ENCODE peak calls at places on chromosomes 3 and 15, in six cellular contexts. Z is heart right ventricle, V is aorta, J is left ventricle myocardium inferior, T is HFF-Myc, U is tibial artery. E is an unnamed sample.
A peak's percentile ranks its signal among the peaks of the same experiment; 100 is the strongest.

GRCh38 chr3:194941956-194942483 is 256.3 kb downstream of the FAM43A start:
- DNase-seq in Z (no peak), V (no peak), J (no peak), T (no peak), U (no peak), E (no peak)

GRCh38 chr3:53150247-53151085 is 10.5 kb upstream of the PRKCD start:
- DNase-seq in Z (no peak), V (peak; percentile 56), J (no peak), T (no peak), U (peak; percentile 43), E (no peak)

GRCh38 chr3:168620854-168621253 is 525.1 kb upstream of the GOLIM4 start:
- DNase-seq in Z (no peak), V (no peak), J (no peak), T (no peak), U (no peak), E (no peak)

GRCh38 chr3:44242716-44243115 is 1.0 kb downstream of the TOPAZ1 start:
- DNase-seq in Z (no peak), V (no peak), J (no peak), T (no peak), U (no peak), E (no peak)

GRCh38 chr15:88450125-88450798 is 16.9 kb downstream of the MRPL46 start:
- DNase-seq in Z (peak; percentile 48), V (peak; percentile 79), J (peak; percentile 51), T (no peak), U (no peak), E (peak; percentile 89)

GRCh38 chr3:133915685-133916639 is 20.3 kb upstream of the RAB6B start:
- DNase-seq in Z (no peak), V (no peak), J (no peak), T (no peak), U (no peak), E (no peak)

GRCh38 chr15:68383161-68384074 is 48.5 kb downstream of the ITGA11 start:
- DNase-seq in Z (peak; percentile 46), V (no peak), J (no peak), T (peak; percentile 49), U (peak; percentile 30), E (peak; percentile 26)

GRCh38 chr15:67144609-67145306 is 79.4 kb downstream of the SMAD3 start:
- DNase-seq in Z (no peak), V (no peak), J (no peak), T (no peak), U (no peak), E (no peak)

GRCh38 chr15:75178171-75178937 is 23.3 kb upstream of the C15orf39 start:
- DNase-seq in Z (no peak), V (peak; percentile 84), J (peak; percentile 43), T (no peak), U (peak; percentile 64), E (peak; percentile 91)

GRCh38 chr3:46844397-46844796 is 18.8 kb downstream of the MYL3 start:
- DNase-seq in Z (no peak), V (no peak), J (no peak), T (no peak), U (no peak), E (no peak)

DNA sequence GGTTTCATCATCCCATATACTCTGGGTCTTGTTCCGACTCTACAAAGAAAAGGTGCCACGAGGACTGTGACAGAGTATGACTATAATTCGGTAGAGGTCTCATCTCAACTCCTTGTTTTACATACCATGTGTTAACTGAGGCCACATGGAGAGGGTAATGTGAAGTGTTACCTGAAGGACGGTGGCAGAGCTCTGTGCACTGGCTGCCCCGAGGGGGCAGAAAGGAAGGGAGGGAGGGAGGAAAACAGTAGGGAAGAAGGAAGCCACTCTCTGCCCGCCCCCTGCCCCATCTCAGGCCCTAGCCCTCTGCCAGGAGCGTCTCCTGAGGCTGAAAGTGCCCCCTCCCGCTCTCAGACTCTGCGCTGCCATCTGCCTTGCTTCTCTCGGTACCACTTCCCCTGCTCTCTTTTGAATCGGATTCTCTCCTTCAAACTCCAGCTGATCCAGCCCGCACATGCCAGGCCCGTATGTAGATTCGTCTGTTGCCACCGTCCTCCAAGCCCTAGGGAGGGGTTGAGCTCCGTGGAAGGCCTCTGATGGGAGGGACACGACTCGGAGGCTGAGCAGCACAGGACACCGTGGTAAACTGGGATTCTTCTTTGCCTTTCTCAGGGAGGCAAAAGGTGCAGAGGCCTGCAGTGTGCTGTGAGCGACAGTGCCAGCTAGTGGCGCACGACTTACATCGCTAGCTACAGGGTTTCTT is 70.5 kb upstream of the ATP10A start:
- DNase-seq in Z (peak; percentile 51), V (peak; percentile 91), J (peak; percentile 69), T (peak; percentile 70), U (peak; percentile 69), E (peak; percentile 92)
- H3K4me3 ChIP-seq in Z (no peak overlapping the region), V (no peak overlapping the region), J (peak overlapping the region; percentile 43), T (peak overlapping the region; percentile 27), U (peak overlapping the region; percentile 27), E (no peak overlapping the region)

GRCh38 chr3:25153130-25153529 is 274.9 kb upstream of the RARB start:
- DNase-seq in Z (no peak), V (no peak), J (no peak), T (no peak), U (no peak), E (no peak)

GRCh38 chr3:25156526-25157075 is 271.5 kb upstream of the RARB start:
- DNase-seq in Z (peak; percentile 5), V (no peak), J (no peak), T (peak; percentile 63), U (no peak), E (no peak)

GRCh38 chr3:25153561-25153960 is 274.5 kb upstream of the RARB start:
- DNase-seq in Z (no peak), V (no peak), J (no peak), T (no peak), U (no peak), E (no peak)

GRCh38 chr3:25151497-25151896 is 276.6 kb upstream of the RARB start:
- DNase-seq in Z (no peak), V (no peak), J (no peak), T (no peak), U (no peak), E (no peak)

GRCh38 chr3:25155696-25156471 is 272.2 kb upstream of the RARB start:
- DNase-seq in Z (no peak), V (no peak), J (no peak), T (peak; percentile 67), U (no peak), E (no peak)
- H3K4me3 ChIP-seq in Z (no peak overlapping the region), V (no peak overlapping the region), J (no peak overlapping the region), T (no peak overlapping the region), U (no peak overlapping the region), E (no peak overlapping the region)

GRCh38 chr3:107263269-107264021 is 113.8 kb upstream of the CCDC54 start:
- DNase-seq in Z (no peak), V (no peak), J (no peak), T (no peak), U (no peak), E (no peak)

GRCh38 chr3:107260221-107260620 is 117.0 kb upstream of the CCDC54 start:
- DNase-seq in Z (no peak), V (no peak), J (no peak), T (no peak), U (no peak), E (no peak)

GRCh38 chr3:107258285-107258684 is 119.0 kb upstream of the CCDC54 start:
- DNase-seq in Z (no peak), V (no peak), J (no peak), T (no peak), U (no peak), E (no peak)
- H3K4me3 ChIP-seq in Z (no peak overlapping the region), V (no peak overlapping the region), J (no peak overlapping the region), T (no peak overlapping the region), U (no peak overlapping the region), E (no peak overlapping the region)

GRCh38 chr15:69869881-69870465 is 227.7 kb downstream of the TLE3 start:
- DNase-seq in Z (no peak), V (no peak), J (no peak), T (no peak), U (no peak), E (no peak)
- H3K4me3 ChIP-seq in Z (no peak overlapping the region), V (no peak overlapping the region), J (no peak overlapping the region), T (no peak overlapping the region), U (no peak overlapping the region), E (no peak overlapping the region)

GRCh38 chr15:42576776-42577175 is 1.4 kb downstream of the STARD9 start:
- DNase-seq in Z (no peak), V (no peak), J (no peak), T (no peak), U (no peak), E (no peak)
- H3K4me3 ChIP-seq in Z (no peak overlapping the region), V (peak overlapping the region; percentile 59), J (peak overlapping the region; percentile 92), T (peak overlapping the region; percentile 85), U (peak overlapping the region; percentile 98), E (no peak overlapping the region)